ENCODE peak calls at places on chromosomes 2 and 18, in nine cellular contexts. P is body of pancreas, I is H7, D is BJ, Q is GM06990, Z is GM12865, M is small intestine, R is psoas muscle, G is OCI-LY7. U is an unnamed sample.

GRCh38 chr2:24875272-24875671 is 44.8 kb downstream of the ADCY3 start:
- DNase-seq in P (no peak), I (no peak), D (no peak), Q (no peak), Z (no peak), M (no peak), R (no peak), G (no peak), U (no peak)

GRCh38 chr2:201807452-201807980 is 1.2 kb downstream of the CDK15 start:
- DNase-seq in P (peak; percentile 11), I (peak; percentile 15), D (no peak), Q (no peak), Z (no peak), M (no peak), R (peak; percentile 61), G (no peak), U (no peak)

GRCh38 chr18:48167901-48168300 is 237.4 kb upstream of the SMAD2 start:
- DNase-seq in P (peak; percentile 72), I (no peak), D (no peak), Q (no peak), Z (no peak), M (peak; percentile 99), R (no peak), G (no peak), U (no peak)

GRCh38 chr18:75868031-75868430 is 440.5 kb upstream of the SMIM21 start:
- DNase-seq in P (no peak), I (peak; percentile 35), D (no peak), Q (no peak), Z (no peak), M (no peak), R (no peak), G (no peak), U (no peak)

GRCh38 chr2:160214461-160215055 is 14.5 kb upstream of the ITGB6 start:
- DNase-seq in P (no peak), I (no peak), D (peak; percentile 67), Q (no peak), Z (no peak), M (peak; percentile 41), R (peak; percentile 55), G (no peak), U (no peak)

GRCh38 chr18:52716926-52717325 is 376.9 kb downstream of the DCC start:
- DNase-seq in P (peak; percentile 52), I (no peak), D (no peak), Q (no peak), Z (peak; percentile 23), M (peak; percentile 49), R (no peak), G (no peak), U (peak; percentile 75)

GRCh38 chr18:25510096-25510495 is 158.1 kb upstream of the ZNF521 start:
- DNase-seq in P (no peak), I (no peak), D (no peak), Q (no peak), Z (no peak), M (no peak), R (no peak), G (no peak), U (no peak)

GRCh38 chr2:201357216-201357615 is at the start of gene FLACC1:
- DNase-seq in P (peak; percentile 41), I (peak; percentile 78), D (peak; percentile 57), Q (no peak), Z (peak; percentile 18), M (peak; percentile 56), R (no peak), G (peak; percentile 9), U (no peak)

GRCh38 chr2:3645745-3646389 is 12.1 kb upstream of the ALLC start:
- DNase-seq in P (no peak), I (no peak), D (no peak), Q (no peak), Z (no peak), M (no peak), R (no peak), G (no peak), U (no peak)

GRCh38 chr2:69762513-69763494 is 20.9 kb downstream of the ANXA4 start:
- DNase-seq in P (no peak), I (no peak), D (no peak), Q (no peak), Z (no peak), M (no peak), R (no peak), G (no peak), U (no peak)

GRCh38 chr2:67065046-67065445 is 332.1 kb upstream of the ETAA1 start:
- DNase-seq in P (no peak), I (no peak), D (no peak), Q (no peak), Z (no peak), M (no peak), R (no peak), G (no peak), U (no peak)

GRCh38 chr18:44079602-44080001 is 601.1 kb upstream of the SETBP1 start:
- DNase-seq in P (no peak), I (no peak), D (peak; percentile 14), Q (no peak), Z (no peak), M (no peak), R (no peak), G (no peak), U (no peak)

GRCh38 chr2:239329284-239329971 is 71.4 kb downstream of the HDAC4 start:
- DNase-seq in P (no peak), I (peak; percentile 39), D (no peak), Q (no peak), Z (no peak), M (no peak), R (peak; percentile 91), G (no peak), U (no peak)

GRCh38 chr18:67117804-67118203 is 398.7 kb downstream of the DSEL start:
- DNase-seq in P (no peak), I (no peak), D (no peak), Q (no peak), Z (no peak), M (no peak), R (no peak), G (no peak), U (no peak)

DNA sequence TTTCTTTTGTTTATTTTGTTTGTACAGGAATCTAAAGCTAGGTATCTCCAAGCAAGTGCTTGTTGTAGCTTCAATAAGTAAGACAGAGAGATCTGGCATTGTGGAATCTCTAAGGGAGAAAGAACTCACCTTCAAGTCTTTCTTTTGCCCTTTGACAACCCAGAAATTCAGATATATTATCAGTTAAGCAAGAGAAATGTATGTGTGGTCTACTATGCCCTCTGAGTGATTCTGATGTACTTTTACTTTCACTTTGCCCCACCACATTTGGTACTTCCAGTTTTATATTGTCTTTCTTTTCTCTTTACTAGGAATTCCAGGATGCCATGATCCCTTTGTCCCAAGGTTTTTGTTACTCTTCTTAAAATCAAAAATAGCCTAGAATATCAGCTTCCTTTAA is 259.6 kb upstream of the PIK3C3 start:
- DNase-seq in P (no peak), I (no peak), D (no peak), Q (no peak), Z (no peak), M (no peak), R (no peak), G (no peak), U (no peak)
- H3K4me3 ChIP-seq in P (no peak overlapping the region), I (no peak overlapping the region), D (no peak overlapping the region), Q (peak overlapping the region; percentile 5), Z (no peak overlapping the region), M (no peak overlapping the region), R (no peak overlapping the region), G (no peak overlapping the region), U (no peak overlapping the region)

GRCh38 chr2:231661422-231662027 is 46.8 kb upstream of the PTMA start:
- DNase-seq in P (no peak), I (no peak), D (no peak), Q (no peak), Z (no peak), M (no peak), R (no peak), G (no peak), U (no peak)
- H3K4me3 ChIP-seq in P (no peak overlapping the region), I (peak overlapping the region; percentile 43), D (peak overlapping the region; percentile 24), Q (peak overlapping the region; percentile 43), Z (peak overlapping the region; percentile 68), M (no peak overlapping the region), R (peak overlapping the region; percentile 67), G (peak overlapping the region; percentile 59), U (no peak overlapping the region)

GRCh38 chr18:3526421-3527354 is 76.7 kb downstream of the TGIF1 start:
- DNase-seq in P (no peak), I (peak; percentile 27), D (no peak), Q (no peak), Z (peak; percentile 53), M (peak; percentile 23), R (no peak), G (no peak), U (peak; percentile 62)
- H3K4me3 ChIP-seq in P (no peak overlapping the region), I (no peak overlapping the region), D (no peak overlapping the region), Q (peak overlapping the region; percentile 13), Z (peak overlapping the region; percentile 7), M (no peak overlapping the region), R (peak overlapping the region; percentile 17), G (no peak overlapping the region), U (no peak overlapping the region)

DNA sequence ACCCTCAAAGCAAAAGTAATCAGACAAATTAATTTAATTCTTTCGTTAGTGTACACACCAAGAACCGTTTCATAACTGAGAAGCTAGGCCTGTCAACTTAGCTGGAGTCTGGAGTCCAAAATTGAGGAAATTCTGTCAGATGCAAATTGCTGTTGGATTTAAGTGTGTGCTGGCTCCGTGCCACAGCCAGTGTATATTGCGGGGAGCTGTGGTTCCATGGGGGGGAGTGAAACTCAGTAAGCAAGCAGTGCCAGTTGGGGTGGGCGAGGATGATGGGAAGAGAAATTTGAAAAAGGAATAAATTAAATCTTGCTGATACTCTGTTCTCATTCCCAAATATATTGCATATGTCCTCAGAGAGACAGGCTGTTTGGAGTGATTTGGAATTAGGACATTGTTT is 4.0 kb downstream of the ARPC2 start:
- DNase-seq in P (no peak), I (no peak), D (no peak), Q (no peak), Z (no peak), M (no peak), R (no peak), G (no peak), U (no peak)
- H3K4me3 ChIP-seq in P (no peak overlapping the region), I (no peak overlapping the region), D (no peak overlapping the region), Q (peak overlapping the region; percentile 84), Z (no peak overlapping the region), M (no peak overlapping the region), R (peak overlapping the region; percentile 92), G (peak overlapping the region; percentile 90), U (no peak overlapping the region)

GRCh38 chr2:170845343-170845742 is 28.7 kb downstream of the GAD1 start:
- DNase-seq in P (no peak), I (peak; percentile 46), D (no peak), Q (no peak), Z (peak; percentile 18), M (no peak), R (no peak), G (peak; percentile 21), U (peak; percentile 55)

GRCh38 chr2:170846318-170846717 is 29.6 kb downstream of the GAD1 start:
- DNase-seq in P (no peak), I (no peak), D (no peak), Q (no peak), Z (no peak), M (no peak), R (no peak), G (no peak), U (no peak)

GRCh38 chr2:170843656-170844055 is 27.0 kb downstream of the GAD1 start:
- DNase-seq in P (no peak), I (no peak), D (peak; percentile 28), Q (no peak), Z (no peak), M (no peak), R (no peak), G (no peak), U (no peak)

GRCh38 chr2:170840717-170841210 is 24.1 kb downstream of the GAD1 start:
- DNase-seq in P (no peak), I (no peak), D (no peak), Q (no peak), Z (no peak), M (no peak), R (no peak), G (no peak), U (no peak)

GRCh38 chr2:170842785-170843184 is 26.1 kb downstream of the GAD1 start:
- DNase-seq in P (no peak), I (no peak), D (peak; percentile 9), Q (no peak), Z (no peak), M (no peak), R (no peak), G (no peak), U (no peak)
- H3K4me3 ChIP-seq in P (no peak overlapping the region), I (no peak overlapping the region), D (no peak overlapping the region), Q (no peak overlapping the region), Z (no peak overlapping the region), M (no peak overlapping the region), R (no peak overlapping the region), G (no peak overlapping the region), U (no peak overlapping the region)

U was measured in WERI-Rb-1.